ENCODE peak calls at places on chromosomes 2 and 18, in four cellular contexts. G is COR-L47, W is GF-D8, R is heart left ventricle. B is an unnamed sample.

GRCh38 chr2:204842731-204843490 is 297.6 kb downstream of the PARD3B start:
- DNase-seq in R (no peak), G (no peak), W (no peak), B (no peak)

GRCh38 chr18:78510636-78511035 is 469.0 kb upstream of the SALL3 start:
- DNase-seq in R (no peak), W (no peak), G (no peak), B (no peak)

GRCh38 chr18:45249306-45249705 is 366.0 kb upstream of the SLC14A2 start:
- DNase-seq in W (no peak), R (no peak), G (no peak), B (no peak)

GRCh38 chr2:11050565-11050964 is 104.7 kb upstream of the SLC66A3 start:
- DNase-seq in W (no peak), G (no peak), R (no peak), B (no peak)

GRCh38 chr2:84516234-84516986 is at the start of gene DNAH6:
- DNase-seq in R (peak; percentile 92), G (peak; percentile 90), W (no peak), B (peak; percentile 73)

GRCh38 chr2:144941743-144942488 is 422.0 kb upstream of the ZEB2 start:
- DNase-seq in G (no peak), R (no peak), W (no peak), B (peak; percentile 74)

GRCh38 chr2:46068604-46069003 is 228.6 kb upstream of the EPAS1 start:
- DNase-seq in W (no peak), G (no peak), R (no peak), B (no peak)

GRCh38 chr2:129754431-129754830 is 225.0 kb upstream of the RAB6C start:
- DNase-seq in G (no peak), R (no peak), W (no peak), B (no peak)

GRCh38 chr2:206274434-206275273 is at the start of gene ZDBF2:
- DNase-seq in W (no peak), G (peak; percentile 56), R (peak; percentile 39), B (peak; percentile 7)

GRCh38 chr2:126832757-126833156 is 65.9 kb upstream of the TEX51 start:
- DNase-seq in G (no peak), R (no peak), W (no peak), B (no peak)

GRCh38 chr2:121502246-121502645 is 28.4 kb upstream of the RNU4ATAC start:
- DNase-seq in W (no peak), G (no peak), R (no peak), B (peak; percentile 21)

GRCh38 chr2:235813398-235813797 is 319.6 kb downstream of the AGAP1 start:
- DNase-seq in G (no peak), W (no peak), R (no peak), B (no peak)

GRCh38 chr2:27049422-27050280 is 1.8 kb upstream of the AGBL5 start:
- DNase-seq in W (no peak), G (no peak), R (peak; percentile 45), B (no peak)

GRCh38 chr2:22912398-22912797 is 472.6 kb upstream of the KLHL29 start:
- DNase-seq in W (no peak), R (no peak), G (peak; percentile 48), B (no peak)

GRCh38 chr18:9814431-9814830 is 71.3 kb upstream of the TXNDC2 start:
- DNase-seq in R (no peak), G (no peak), W (no peak), B (no peak)

GRCh38 chr2:226176298-226176984 is 623.2 kb downstream of the IRS1 start:
- DNase-seq in W (no peak), G (no peak), R (no peak), B (no peak)

GRCh38 chr2:24856791-24857211 is 63.2 kb downstream of the ADCY3 start:
- DNase-seq in W (no peak), G (no peak), R (peak; percentile 43), B (no peak)

GRCh38 chr2:101657787-101658186 is 39.7 kb upstream of the MAP4K4 start:
- DNase-seq in G (no peak), R (no peak), W (no peak), B (no peak)

GRCh38 chr2:163709270-163709669 is 26.5 kb downstream of the FIGN start:
- DNase-seq in G (no peak), R (no peak), W (no peak), B (no peak)

GRCh38 chr2:173990970-173991819 is 26.0 kb upstream of the SP3 start:
- DNase-seq in G (peak; percentile 8), R (peak; percentile 82), W (no peak), B (no peak)

GRCh38 chr2:239230318-239231052 is 170.3 kb downstream of the HDAC4 start:
- DNase-seq in G (no peak), W (peak; percentile 69), R (no peak), B (peak; percentile 77)

GRCh38 chr2:172836386-172837200 is 100.9 kb downstream of the RAPGEF4 start:
- DNase-seq in R (peak; percentile 34), W (no peak), G (peak; percentile 12), B (no peak)

GRCh38 chr2:52931660-52932059 is 835.9 kb upstream of the CHAC2 start:
- DNase-seq in R (no peak), G (no peak), W (no peak), B (no peak)

GRCh38 chr2:46198164-46198883 is 98.9 kb upstream of the EPAS1 start:
- DNase-seq in G (no peak), R (no peak), W (no peak), B (no peak)

GRCh38 chr18:50158866-50159653 is 35.9 kb downstream of the MYO5B start:
- DNase-seq in G (peak; percentile 95), W (no peak), R (no peak), B (no peak)

GRCh38 chr2:238120463-238121298 is 17.8 kb upstream of the KLHL30 start:
- DNase-seq in R (no peak), W (no peak), G (no peak), B (no peak)

GRCh38 chr18:79664525-79665125 is 15.0 kb upstream of the CTDP1 start:
- DNase-seq in G (no peak), W (no peak), R (no peak), B (no peak)

GRCh38 chr2:198283149-198283548 is 478.8 kb downstream of the PLCL1 start:
- DNase-seq in R (no peak), G (no peak), W (no peak), B (no peak)

GRCh38 chr2:168210898-168211570 is 36.4 kb downstream of the STK39 start:
- DNase-seq in R (no peak), G (no peak), W (peak; percentile 91), B (peak; percentile 30)

GRCh38 chr2:181007086-181007837 is 26.9 kb downstream of the UBE2E3 start:
- DNase-seq in R (no peak), G (no peak), W (no peak), B (no peak)

GRCh38 chr2:20561703-20562454 is 89.0 kb downstream of the HS1BP3 start:
- DNase-seq in W (no peak), G (no peak), R (no peak), B (no peak)

GRCh38 chr2:40169430-40169829 is 282.5 kb downstream of the SLC8A1 start:
- DNase-seq in G (no peak), R (no peak), W (no peak), B (no peak)

GRCh38 chr2:47617028-47617427 is 165.9 kb upstream of the MSH6 start:
- DNase-seq in R (no peak), G (no peak), W (no peak), B (peak; percentile 19)

GRCh38 chr2:101820519-101820918 is 123.0 kb downstream of the MAP4K4 start:
- DNase-seq in R (no peak), W (no peak), G (no peak), B (peak; percentile 67)

GRCh38 chr2:72953976-72954375 is 36.7 kb downstream of the EMX1 start:
- DNase-seq in R (no peak), G (no peak), W (no peak), B (no peak)

GRCh38 chr2:113124181-113124961 is 3.0 kb upstream of the IL1RN start:
- DNase-seq in W (peak; percentile 31), G (no peak), R (no peak), B (peak; percentile 10)

GRCh38 chr2:39436592-39437521 is at the start of gene MAP4K3:
- DNase-seq in G (peak; percentile 94), R (peak; percentile 95), W (peak; percentile 85), B (peak; percentile 89)

GRCh38 chr2:190591972-190592371 is 56.9 kb upstream of the NAB1 start:
- DNase-seq in G (no peak), W (no peak), R (no peak), B (no peak)

GRCh38 chr2:161766334-161766733 is 142.1 kb downstream of the SLC4A10 start:
- DNase-seq in W (no peak), R (no peak), G (no peak), B (no peak)

B was measured in foreskin melanocyte.